ENCODE peak calls at places on chromosomes 1 and 21, in ten cellular contexts. Y is fibroblast of the aortic adventitia, J is AG10803, K is right lobe of liver, I is sigmoid colon, D is left lung, P is OCI-LY7, Q is A549, G is pancreas, L is ascending aorta. E is an unnamed sample.

GRCh38 chr21:37956772-37957171 is 40.5 kb upstream of the KCNJ6 start:
- DNase-seq in L (no peak), Q (no peak), P (no peak), K (no peak), G (no peak), J (no peak), I (no peak), D (no peak), Y (no peak), E (no peak)

GRCh38 chr21:42760977-42761751 is 107.7 kb downstream of the PDE9A start:
- DNase-seq in J (no peak), G (no peak), Y (no peak), K (no peak), P (no peak), Q (no peak), D (no peak), I (no peak), L (no peak), E (no peak)

GRCh38 chr1:60911980-60912692 is 170.2 kb upstream of the NFIA start:
- DNase-seq in Y (no peak), K (no peak), G (no peak), P (no peak), L (no peak), J (no peak), Q (no peak), D (no peak), I (no peak), E (peak; percentile 44)

GRCh38 chr1:234849824-234850223 is 239.8 kb upstream of the IRF2BP2 start:
- DNase-seq in K (no peak), I (no peak), G (no peak), L (no peak), Y (no peak), J (no peak), Q (no peak), P (no peak), D (no peak), E (no peak)

GRCh38 chr1:210584439-210585113 is 255.9 kb downstream of the HHAT start:
- DNase-seq in K (peak; percentile 78), J (peak; percentile 73), G (peak; percentile 76), P (peak; percentile 53), Y (peak; percentile 69), D (peak; percentile 68), I (peak; percentile 80), Q (peak; percentile 86), L (peak; percentile 64), E (peak; percentile 91)

GRCh38 chr1:236997882-236998281 is 6.4 kb downstream of the MT1HL1 start:
- DNase-seq in Q (no peak), D (peak; percentile 70), K (no peak), J (no peak), G (no peak), L (peak; percentile 71), Y (no peak), I (no peak), P (no peak), E (peak; percentile 81)

GRCh38 chr1:147647796-147648633 is 22.3 kb downstream of the ACP6 start:
- DNase-seq in Y (no peak), I (no peak), D (no peak), J (no peak), Q (no peak), L (no peak), K (no peak), P (no peak), G (no peak), E (no peak)

GRCh38 chr1:219385786-219386427 is 212.2 kb downstream of the LYPLAL1 start:
- DNase-seq in I (no peak), Y (peak; percentile 78), L (peak; percentile 62), Q (peak; percentile 25), P (peak; percentile 39), G (no peak), D (no peak), K (peak; percentile 39), J (peak; percentile 44), E (peak; percentile 76)

GRCh38 chr1:160705176-160705745 is 6.4 kb downstream of the CD48 start:
- DNase-seq in L (no peak), D (no peak), Y (no peak), P (no peak), G (no peak), I (no peak), K (no peak), J (no peak), Q (no peak), E (no peak)

GRCh38 chr1:2350911-2351655 is 40.3 kb downstream of the MORN1 start:
- DNase-seq in L (peak; percentile 61), D (no peak), K (peak; percentile 16), J (no peak), Q (no peak), G (peak; percentile 45), P (no peak), Y (no peak), I (peak; percentile 35), E (no peak)

GRCh38 chr1:37634554-37635308 is at the start of gene RSPO1:
- DNase-seq in J (peak; percentile 30), K (no peak), P (no peak), G (no peak), L (no peak), I (no peak), Y (peak; percentile 7), Q (peak; percentile 14), D (no peak), E (peak; percentile 50)

DNA sequence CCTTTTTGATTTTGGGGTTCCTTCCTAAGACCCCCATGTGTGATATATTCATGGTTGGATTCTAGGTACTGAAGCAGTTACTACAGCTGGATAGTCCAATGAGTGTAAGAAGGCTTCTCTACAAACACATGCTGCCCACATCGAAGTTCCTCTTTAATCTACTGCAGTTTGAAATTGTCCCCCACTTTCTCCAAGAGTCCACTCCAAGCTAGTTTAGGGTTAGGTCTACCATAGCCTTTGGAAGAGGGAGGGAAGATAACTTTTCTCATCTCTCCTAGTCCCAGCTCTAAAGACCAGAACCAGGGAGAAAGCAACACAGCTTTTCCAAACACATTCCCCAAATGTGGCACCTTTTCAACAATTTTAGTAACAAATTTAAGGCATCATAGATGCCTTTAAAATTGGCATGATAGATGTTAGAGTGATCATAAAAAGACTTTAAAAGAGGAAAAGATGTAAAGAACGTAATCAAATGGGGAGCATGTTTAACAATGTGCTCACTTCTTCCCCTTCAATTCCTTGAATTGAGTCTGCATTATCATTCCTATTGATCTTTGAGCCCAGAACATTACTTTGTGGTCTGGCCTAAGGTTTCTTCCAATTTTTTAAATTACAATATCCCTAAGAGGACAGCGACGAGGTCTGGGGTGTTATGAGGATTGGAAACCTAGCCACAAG is 1.0 kb upstream of the EXO1 start:
- DNase-seq in I (no peak), D (no peak), J (no peak), G (no peak), Y (no peak), L (no peak), P (no peak), K (no peak), Q (no peak), E (no peak)
- H3K4me3 ChIP-seq in I (peak overlapping the region; percentile 74), D (no peak overlapping the region), J (peak overlapping the region; percentile 96), G (no peak overlapping the region), Y (peak overlapping the region; percentile 88), L (peak overlapping the region; percentile 89), P (peak overlapping the region; percentile 98), K (peak overlapping the region; percentile 91), Q (peak overlapping the region; percentile 81), E (peak overlapping the region; percentile 71)

GRCh38 chr1:84833198-84833597 is 59.8 kb downstream of the LPAR3 start:
- DNase-seq in D (no peak), G (no peak), Y (no peak), P (no peak), Q (no peak), L (no peak), K (no peak), I (no peak), J (no peak), E (no peak)
- TF ChIP-seq CTCF in D (no peak), G (no peak), Y (no peak), P (no peak), Q (no peak), L (no peak), K (no peak), I (no peak), J (no peak), E (no peak)

DNA sequence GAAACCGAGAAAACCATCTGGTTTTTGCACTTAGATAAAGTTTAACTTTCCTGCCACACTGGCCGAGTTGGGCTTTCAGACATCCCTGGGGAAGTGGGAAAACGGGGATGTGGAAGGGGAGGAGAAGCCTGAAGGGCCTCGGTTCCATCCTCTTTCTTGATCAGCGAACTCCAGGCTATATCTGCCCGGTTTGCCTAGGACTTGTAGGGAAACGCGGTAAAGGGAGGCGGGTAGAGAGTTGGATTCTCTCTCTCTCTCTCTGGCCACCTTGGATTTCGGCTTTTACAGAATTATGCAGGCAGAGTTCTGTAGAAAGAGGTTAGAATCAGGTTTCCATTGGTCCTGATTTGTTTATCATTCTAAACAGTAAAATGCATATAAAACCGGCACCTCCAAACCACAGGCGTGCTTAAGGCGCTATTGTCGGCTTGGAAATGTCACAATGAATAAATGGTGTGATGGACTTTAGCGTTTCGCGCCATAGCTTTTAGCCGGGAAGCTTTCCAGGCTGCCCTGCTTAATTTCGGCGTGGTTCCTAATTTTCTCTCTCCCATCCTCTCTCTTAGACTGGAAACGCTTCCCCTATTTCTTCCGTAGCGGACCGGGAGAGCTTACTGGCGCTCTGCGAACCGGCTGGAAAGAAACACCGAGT is 4.4 kb upstream of the LHX8 start:
- DNase-seq in J (no peak), Y (no peak), Q (no peak), G (no peak), L (no peak), I (no peak), K (no peak), P (no peak), D (no peak), E (no peak)
- H3K4me3 ChIP-seq in J (no peak overlapping the region), Y (no peak overlapping the region), Q (no peak overlapping the region), G (no peak overlapping the region), L (no peak overlapping the region), I (no peak overlapping the region), K (no peak overlapping the region), P (no peak overlapping the region), D (no peak overlapping the region), E (peak overlapping the region; percentile 14)

GRCh38 chr21:45225741-45226327 is 61.9 kb downstream of the POFUT2 start:
- DNase-seq in L (no peak), P (no peak), Y (no peak), I (no peak), K (no peak), D (no peak), G (no peak), J (no peak), Q (no peak), E (no peak)
- TF ChIP-seq CTCF in L (no peak), P (no peak), Y (no peak), I (no peak), K (no peak), D (no peak), G (no peak), J (no peak), Q (no peak), E (no peak)

DNA sequence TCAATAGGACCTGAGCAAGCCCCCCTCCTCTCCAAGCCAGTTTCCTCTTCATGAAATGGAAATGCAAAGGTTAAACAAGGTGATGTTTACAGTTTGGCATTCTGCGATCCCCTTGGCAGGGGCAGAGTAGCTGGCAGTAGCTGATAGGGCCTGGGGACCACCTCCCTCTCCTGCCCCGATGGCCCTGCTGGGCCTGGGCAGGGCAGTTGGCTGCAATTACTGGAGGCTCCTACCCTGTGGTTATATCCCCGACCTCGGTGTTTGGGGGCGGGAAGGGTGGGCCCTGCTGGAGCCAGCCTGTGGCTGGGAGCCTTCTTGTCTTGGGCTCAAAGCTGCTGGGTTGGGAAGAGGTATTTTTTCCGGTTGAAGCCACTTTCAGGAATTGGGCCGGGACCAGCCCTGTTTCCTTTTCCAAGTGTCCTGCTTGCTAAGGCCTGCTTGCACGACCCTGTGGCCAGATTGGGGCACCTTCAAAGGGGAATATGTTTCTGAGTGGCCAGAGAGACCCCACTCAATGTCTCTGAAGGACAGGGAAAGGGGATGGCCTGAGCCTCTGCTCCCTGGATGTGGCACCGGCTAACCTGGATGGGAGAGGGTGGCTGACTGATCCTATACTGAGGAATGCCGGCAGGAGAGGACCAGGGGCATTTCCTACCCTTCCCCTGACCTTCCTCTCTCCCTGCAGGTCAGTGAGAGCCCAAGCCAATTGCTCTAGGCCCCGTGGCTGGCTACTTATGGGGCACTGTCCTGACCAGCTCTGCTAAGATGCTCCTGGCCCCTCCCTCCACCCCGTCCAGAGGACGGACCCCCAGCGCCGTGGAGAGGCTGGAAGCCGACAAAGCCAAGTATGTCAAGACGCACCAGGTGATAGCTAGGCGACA is 1.9 kb downstream of the FAM110D start:
- DNase-seq in K (no peak), Q (no peak), P (no peak), L (no peak), D (no peak), J (no peak), Y (no peak), G (peak; percentile 41), I (no peak), E (no peak)
- H3K4me3 ChIP-seq in K (peak overlapping the region; percentile 50), Q (no peak overlapping the region), P (no peak overlapping the region), L (peak overlapping the region; percentile 76), D (peak overlapping the region; percentile 29), J (no peak overlapping the region), Y (no peak overlapping the region), G (peak overlapping the region; percentile 35), I (peak overlapping the region; percentile 55), E (peak overlapping the region; percentile 21)

E was measured in cardiac muscle cell.